ENCODE peak calls at places on chromosomes 16 and 17, in ten cellular contexts. D is transverse colon, R is HFF-Myc, L is body of pancreas, B is testis, W is fibroblast of pulmonary artery, K is fibroblast of lung, S is dorsolateral prefrontal cortex, N is fibroblast of mammary gland, T is Peyer's patch. X is an unnamed sample.

GRCh38 chr16:11360581-11360980 is 15.3 kb downstream of the RMI2 start:
- DNase-seq in D (no peak), R (no peak), L (no peak), B (no peak), W (no peak), K (peak), S (no peak), N (peak), T (no peak), X (no peak)

GRCh38 chr17:52030096-52030495 is 128.4 kb downstream of the CA10 start:
- DNase-seq in D (no peak), R (no peak), L (no peak), B (no peak), W (no peak), K (no peak), S (no peak), N (no peak), T (no peak), X (no peak)

GRCh38 chr17:29569245-29569950 is 897 bp downstream of the TP53I13 start:
- DNase-seq in D (no peak), R (no peak), L (no peak), B (no peak), W (no peak), K (no peak), S (peak), N (no peak), T (peak), X (no peak)

GRCh38 chr16:11250091-11250785 is 5.8 kb downstream of the SOCS1 start:
- DNase-seq in D (no peak), R (no peak), L (no peak), B (no peak), W (peak), K (peak), S (no peak), N (no peak), T (no peak), X (peak)

GRCh38 chr17:75313941-75314550 is 24.8 kb upstream of the SLC25A19 start:
- DNase-seq in D (peak), R (no peak), L (peak), B (no peak), W (no peak), K (no peak), S (no peak), N (no peak), T (no peak), X (peak)

GRCh38 chr17:1045456-1045855 is 48.5 kb downstream of the TIMM22 start:
- DNase-seq in D (no peak), R (no peak), L (no peak), B (no peak), W (no peak), K (no peak), S (no peak), N (no peak), T (no peak), X (no peak)

GRCh38 chr17:2835791-2836190 is 39.6 kb downstream of the RAP1GAP2 start:
- DNase-seq in D (no peak), R (no peak), L (no peak), B (no peak), W (no peak), K (no peak), S (no peak), N (no peak), T (no peak), X (no peak)

GRCh38 chr17:41863074-41863843 is 2.0 kb downstream of the KLHL11 start:
- DNase-seq in D (no peak), R (no peak), L (no peak), B (no peak), W (no peak), K (no peak), S (no peak), N (no peak), T (no peak), X (peak)

GRCh38 chr17:68184816-68185436 is 62.9 kb upstream of the AMZ2 start:
- DNase-seq in D (no peak), R (no peak), L (no peak), B (no peak), W (no peak), K (no peak), S (no peak), N (no peak), T (peak), X (peak)

GRCh38 chr16:56513972-56514371 is 5.9 kb downstream of the BBS2 start:
- DNase-seq in D (peak), R (no peak), L (peak), B (peak), W (peak), K (peak), S (peak), N (peak), T (peak), X (peak)

GRCh38 chr16:12587646-12588277 is 215.9 kb downstream of the CPPED1 start:
- DNase-seq in D (no peak), R (no peak), L (no peak), B (no peak), W (no peak), K (no peak), S (no peak), N (no peak), T (peak), X (no peak)

GRCh38 chr17:44315760-44316731 is 7.6 kb downstream of the RUNDC3A start:
- DNase-seq in D (no peak), R (no peak), L (no peak), B (no peak), W (no peak), K (no peak), S (no peak), N (no peak), T (no peak), X (no peak)

GRCh38 chr16:57588821-57589220 is 39.6 kb upstream of the ADGRG1 start:
- DNase-seq in D (no peak), R (no peak), L (no peak), B (no peak), W (no peak), K (no peak), S (peak), N (no peak), T (peak), X (no peak)

GRCh38 chr16:14486520-14487303 is 143.3 kb downstream of the PARN start:
- DNase-seq in D (peak), R (peak), L (peak), B (peak), W (peak), K (peak), S (peak), N (peak), T (peak), X (no peak)

GRCh38 chr16:85463228-85463611 is 149.9 kb upstream of the GSE1 start:
- DNase-seq in D (no peak), R (no peak), L (no peak), B (peak), W (no peak), K (no peak), S (no peak), N (no peak), T (no peak), X (no peak)

GRCh38 chr16:85902366-85903155 is 3.6 kb downstream of the IRF8 start:
- DNase-seq in D (peak), R (no peak), L (no peak), B (no peak), W (peak), K (no peak), S (no peak), N (no peak), T (peak), X (peak)

GRCh38 chr16:24849641-24850040 is 3.9 kb downstream of the SLC5A11 start:
- DNase-seq in D (no peak), R (no peak), L (no peak), B (no peak), W (no peak), K (no peak), S (no peak), N (no peak), T (no peak), X (no peak)

GRCh38 chr17:12659500-12659899 is 6.2 kb upstream of the MYOCD start:
- DNase-seq in D (no peak), R (no peak), L (no peak), B (no peak), W (peak), K (peak), S (no peak), N (peak), T (no peak), X (no peak)

GRCh38 chr16:51144203-51144602 is 6.9 kb downstream of the SALL1 start:
- DNase-seq in D (no peak), R (no peak), L (no peak), B (no peak), W (no peak), K (no peak), S (no peak), N (no peak), T (no peak), X (no peak)

GRCh38 chr17:4945176-4945943 is 3.0 kb downstream of the PFN1 start:
- DNase-seq in D (peak), R (peak), L (peak), B (peak), W (peak), K (peak), S (peak), N (peak), T (peak), X (peak)

GRCh38 chr17:83074696-83075223 is 4.6 kb upstream of the METRNL start:
- DNase-seq in D (no peak), R (no peak), L (no peak), B (peak), W (no peak), K (no peak), S (no peak), N (no peak), T (no peak), X (no peak)

GRCh38 chr17:83072600-83073358 is 6.6 kb upstream of the METRNL start:
- DNase-seq in D (no peak), R (no peak), L (no peak), B (no peak), W (no peak), K (no peak), S (no peak), N (no peak), T (no peak), X (no peak)

GRCh38 chr17:83075270-83075880 is 4.0 kb upstream of the METRNL start:
- DNase-seq in D (no peak), R (no peak), L (no peak), B (peak), W (no peak), K (no peak), S (no peak), N (no peak), T (no peak), X (no peak)

GRCh38 chr17:83071966-83072562 is 7.3 kb upstream of the METRNL start:
- DNase-seq in D (no peak), R (no peak), L (no peak), B (no peak), W (no peak), K (no peak), S (no peak), N (no peak), T (no peak), X (no peak)

GRCh38 chr17:83073389-83074063 is 5.9 kb upstream of the METRNL start:
- DNase-seq in D (peak), R (no peak), L (no peak), B (peak), W (no peak), K (no peak), S (no peak), N (peak), T (peak), X (no peak)
- TF ChIP-seq CTCF in D (no peak), R (no peak), L (no peak), B (no peak), W (no peak), K (no peak), S (no peak), N (no peak), T (peak), X (no peak)

DNA sequence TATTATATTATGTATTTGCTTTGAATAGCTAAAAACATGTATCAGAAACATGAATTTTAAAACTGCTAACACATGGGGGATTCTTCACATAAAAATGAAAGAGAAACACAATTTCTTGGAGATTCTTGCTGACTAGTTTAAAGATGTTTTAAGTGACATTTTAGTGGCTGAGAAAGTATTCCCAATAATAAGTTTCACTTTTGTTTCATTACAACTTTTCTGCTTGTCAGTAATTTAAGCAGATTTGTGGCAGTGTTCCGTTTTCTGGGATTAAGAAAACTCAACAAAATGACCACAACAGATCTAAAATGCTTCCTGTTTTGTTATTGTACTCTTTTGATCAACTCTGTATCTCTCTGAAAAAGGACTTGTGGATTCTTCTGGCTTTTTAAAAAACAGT is 75.9 kb downstream of the NLK start:
- DNase-seq in D (no peak), R (no peak), L (no peak), B (no peak), W (no peak), K (no peak), S (no peak), N (no peak), T (no peak), X (peak)
- H3K4me3 ChIP-seq in D (no peak), R (no peak), L (no peak), B (no peak), W (no peak), K (no peak), S (peak), N (no peak), T (no peak), X (peak)

GRCh38 chr17:66952681-66953638 is 11.5 kb upstream of the CACNG4 start:
- DNase-seq in D (no peak), R (no peak), L (no peak), B (no peak), W (no peak), K (no peak), S (no peak), N (no peak), T (no peak), X (no peak)
- TF ChIP-seq CTCF in D (no peak), R (no peak), L (no peak), B (no peak), W (no peak), K (no peak), S (no peak), N (no peak), T (no peak), X (peak)

GRCh38 chr16:561413-561794 is 1.2 kb downstream of the PRR35 start:
- DNase-seq in D (no peak), R (no peak), L (no peak), B (no peak), W (no peak), K (no peak), S (no peak), N (no peak), T (no peak), X (no peak)

GRCh38 chr16:560701-561412 is 663 bp downstream of the PRR35 start:
- DNase-seq in D (no peak), R (no peak), L (no peak), B (no peak), W (no peak), K (no peak), S (no peak), N (no peak), T (no peak), X (no peak)

GRCh38 chr16:559021-559380 is 1.2 kb upstream of the PRR35 start:
- DNase-seq in D (no peak), R (no peak), L (no peak), B (no peak), W (no peak), K (no peak), S (no peak), N (no peak), T (no peak), X (no peak)

GRCh38 chr16:559411-560207 is 585 bp upstream of the PRR35 start:
- DNase-seq in D (no peak), R (no peak), L (no peak), B (no peak), W (no peak), K (no peak), S (no peak), N (no peak), T (no peak), X (no peak)

DNA sequence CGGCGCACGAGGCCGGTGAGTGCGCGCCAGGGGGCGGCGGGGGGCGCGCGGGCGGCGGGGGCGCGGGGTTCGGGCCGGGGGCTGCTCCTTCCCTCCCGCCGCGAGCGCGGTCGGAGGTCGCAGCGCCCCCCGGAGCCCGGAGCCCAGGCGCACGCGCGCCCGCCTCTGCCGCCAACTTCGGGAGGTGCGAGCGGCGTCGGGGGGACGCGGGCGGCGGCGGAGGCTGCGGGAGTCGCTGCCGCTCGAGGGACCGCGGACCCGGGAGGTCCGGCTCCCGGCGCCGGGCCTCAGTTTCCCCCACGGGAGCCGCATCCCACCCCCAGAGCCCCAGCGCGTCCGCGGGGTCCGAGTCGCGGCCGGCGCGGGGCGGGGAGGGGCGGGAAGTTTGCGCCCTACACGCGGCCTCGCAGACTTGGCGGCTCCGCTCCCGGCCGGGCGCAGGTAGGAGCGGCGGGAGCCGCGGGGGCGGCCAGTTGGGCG is at the start of gene PRR35:
- DNase-seq in D (no peak), R (no peak), L (no peak), B (no peak), W (no peak), K (no peak), S (no peak), N (no peak), T (no peak), X (no peak)
- H3K4me3 ChIP-seq in D (no peak), R (no peak), L (no peak), B (peak), W (no peak), K (no peak), S (no peak), N (no peak), T (no peak), X (no peak)